ENCODE peak calls at places on chromosomes 1 and 21, in eight cellular contexts. One of them, this sample, is unnamed.

GRCh38 chr21:46092026-46092764 is 5.7 kb upstream of the COL6A2 start:
- DNase-seq in Calu3: no peak
- DNase-seq in kidney tubule cell: no peak
- DNase-seq in fibroblast of pulmonary artery: peak
- DNase-seq in activated T-cell treated with anti-CD3 and anti-CD28 coated beads, Interleukin-2, amount 50 U/mL, for 72 hours: no peak
- DNase-seq in stimulated activated CD4-positive, alpha-beta T cell treated with anti-CD3 and anti-CD28 coated beads, Interleukin-1b, Interleukin-23, amount 100 ng/mL, for 1 hour: no peak
- DNase-seq in kidney epithelial cell: peak
- DNase-seq in brain microvascular endothelial cell: peak
- DNase-seq in this sample: peak

GRCh38 chr1:53378932-53379661 is 51.2 kb upstream of the LRP8 start:
- DNase-seq in kidney epithelial cell: no peak
- DNase-seq in Calu3: no peak
- DNase-seq in activated T-cell treated with anti-CD3 and anti-CD28 coated beads, Interleukin-2, amount 50 U/mL, for 72 hours: no peak
- DNase-seq in fibroblast of pulmonary artery: no peak
- DNase-seq in kidney tubule cell: no peak
- DNase-seq in brain microvascular endothelial cell: no peak
- DNase-seq in stimulated activated CD4-positive, alpha-beta T cell treated with anti-CD3 and anti-CD28 coated beads, Interleukin-1b, Interleukin-23, amount 100 ng/mL, for 1 hour: no peak
- DNase-seq in this sample: no peak

GRCh38 chr1:201020647-201021332 is 2.7 kb downstream of the KIF21B start:
- DNase-seq in activated T-cell treated with anti-CD3 and anti-CD28 coated beads, Interleukin-2, amount 50 U/mL, for 72 hours: no peak
- DNase-seq in brain microvascular endothelial cell: no peak
- DNase-seq in stimulated activated CD4-positive, alpha-beta T cell treated with anti-CD3 and anti-CD28 coated beads, Interleukin-1b, Interleukin-23, amount 100 ng/mL, for 1 hour: no peak
- DNase-seq in fibroblast of pulmonary artery: peak
- DNase-seq in kidney tubule cell: no peak
- DNase-seq in Calu3: no peak
- DNase-seq in kidney epithelial cell: no peak
- DNase-seq in this sample: peak

GRCh38 chr1:203626910-203627246 is 246 bp downstream of the ATP2B4 start:
- DNase-seq in stimulated activated CD4-positive, alpha-beta T cell treated with anti-CD3 and anti-CD28 coated beads, Interleukin-1b, Interleukin-23, amount 100 ng/mL, for 1 hour: no peak
- DNase-seq in activated T-cell treated with anti-CD3 and anti-CD28 coated beads, Interleukin-2, amount 50 U/mL, for 72 hours: no peak
- DNase-seq in brain microvascular endothelial cell: no peak
- DNase-seq in Calu3: no peak
- DNase-seq in kidney tubule cell: no peak
- DNase-seq in kidney epithelial cell: no peak
- DNase-seq in fibroblast of pulmonary artery: no peak
- DNase-seq in this sample: no peak

GRCh38 chr1:6378096-6378746 is 15.3 kb downstream of the ACOT7 start:
- DNase-seq in kidney epithelial cell: no peak
- DNase-seq in activated T-cell treated with anti-CD3 and anti-CD28 coated beads, Interleukin-2, amount 50 U/mL, for 72 hours: no peak
- DNase-seq in kidney tubule cell: no peak
- DNase-seq in stimulated activated CD4-positive, alpha-beta T cell treated with anti-CD3 and anti-CD28 coated beads, Interleukin-1b, Interleukin-23, amount 100 ng/mL, for 1 hour: no peak
- DNase-seq in fibroblast of pulmonary artery: no peak
- DNase-seq in Calu3: no peak
- DNase-seq in brain microvascular endothelial cell: no peak
- DNase-seq in this sample: no peak

GRCh38 chr1:15937146-15937545 is 38.8 kb downstream of the ZBTB17 start:
- DNase-seq in fibroblast of pulmonary artery: no peak
- DNase-seq in Calu3: no peak
- DNase-seq in kidney tubule cell: no peak
- DNase-seq in brain microvascular endothelial cell: no peak
- DNase-seq in kidney epithelial cell: no peak
- DNase-seq in activated T-cell treated with anti-CD3 and anti-CD28 coated beads, Interleukin-2, amount 50 U/mL, for 72 hours: no peak
- DNase-seq in stimulated activated CD4-positive, alpha-beta T cell treated with anti-CD3 and anti-CD28 coated beads, Interleukin-1b, Interleukin-23, amount 100 ng/mL, for 1 hour: no peak
- DNase-seq in this sample: no peak

GRCh38 chr1:214604543-214604942 is 1.5 kb downstream of the CENPF start:
- DNase-seq in stimulated activated CD4-positive, alpha-beta T cell treated with anti-CD3 and anti-CD28 coated beads, Interleukin-1b, Interleukin-23, amount 100 ng/mL, for 1 hour: no peak
- DNase-seq in brain microvascular endothelial cell: no peak
- DNase-seq in fibroblast of pulmonary artery: peak
- DNase-seq in activated T-cell treated with anti-CD3 and anti-CD28 coated beads, Interleukin-2, amount 50 U/mL, for 72 hours: no peak
- DNase-seq in kidney epithelial cell: no peak
- DNase-seq in kidney tubule cell: peak
- DNase-seq in Calu3: no peak
- DNase-seq in this sample: peak

GRCh38 chr1:228090613-228091081 is 8.1 kb downstream of the ARF1 start:
- DNase-seq in brain microvascular endothelial cell: no peak
- DNase-seq in fibroblast of pulmonary artery: peak
- DNase-seq in activated T-cell treated with anti-CD3 and anti-CD28 coated beads, Interleukin-2, amount 50 U/mL, for 72 hours: no peak
- DNase-seq in kidney tubule cell: peak
- DNase-seq in stimulated activated CD4-positive, alpha-beta T cell treated with anti-CD3 and anti-CD28 coated beads, Interleukin-1b, Interleukin-23, amount 100 ng/mL, for 1 hour: no peak
- DNase-seq in kidney epithelial cell: no peak
- DNase-seq in Calu3: no peak
- DNase-seq in this sample: peak

GRCh38 chr1:35229587-35230360 is 36.8 kb upstream of the SFPQ start:
- DNase-seq in Calu3: no peak
- DNase-seq in stimulated activated CD4-positive, alpha-beta T cell treated with anti-CD3 and anti-CD28 coated beads, Interleukin-1b, Interleukin-23, amount 100 ng/mL, for 1 hour: no peak
- DNase-seq in kidney epithelial cell: no peak
- DNase-seq in activated T-cell treated with anti-CD3 and anti-CD28 coated beads, Interleukin-2, amount 50 U/mL, for 72 hours: no peak
- DNase-seq in brain microvascular endothelial cell: no peak
- DNase-seq in fibroblast of pulmonary artery: no peak
- DNase-seq in kidney tubule cell: no peak
- DNase-seq in this sample: no peak

GRCh38 chr1:100440075-100440809 is 87.9 kb downstream of the CDC14A start:
- DNase-seq in Calu3: no peak
- DNase-seq in kidney epithelial cell: no peak
- DNase-seq in kidney tubule cell: no peak
- DNase-seq in brain microvascular endothelial cell: no peak
- DNase-seq in stimulated activated CD4-positive, alpha-beta T cell treated with anti-CD3 and anti-CD28 coated beads, Interleukin-1b, Interleukin-23, amount 100 ng/mL, for 1 hour: peak
- DNase-seq in fibroblast of pulmonary artery: no peak
- DNase-seq in activated T-cell treated with anti-CD3 and anti-CD28 coated beads, Interleukin-2, amount 50 U/mL, for 72 hours: peak
- DNase-seq in this sample: no peak

This sample was measured in mesenchymal stem cell.